ENCODE peak calls at places on chromosomes 12 and 14, in seven cellular contexts. Y is fibroblast of lung, E is neuronal stem cell, O is neural progenitor cell, N is SK-N-SH, K is OCI-LY7, T is IMR-90. L is an unnamed sample.

GRCh38 chr12:106585237-106585834 is 2.5 kb downstream of the RFX4 start:
- DNase-seq in Y (no peak), E (peak; percentile 62), O (peak; percentile 82), N (no peak), K (no peak), T (no peak), L (no peak)

GRCh38 chr14:45743884-45744283 is 490.9 kb upstream of the MIS18BP1 start:
- DNase-seq in Y (no peak), E (no peak), O (no peak), N (no peak), K (no peak), T (no peak), L (no peak)

GRCh38 chr14:95150910-95151309 is 6.4 kb downstream of the DICER1 start:
- DNase-seq in Y (no peak), E (no peak), O (no peak), N (no peak), K (no peak), T (no peak), L (no peak)

GRCh38 chr12:95548539-95549391 is 2.5 kb downstream of the USP44 start:
- DNase-seq in Y (peak; percentile 18), E (peak; percentile 76), O (peak; percentile 91), N (peak; percentile 98), K (peak; percentile 58), T (peak; percentile 64), L (no peak)

GRCh38 chr12:78802593-78802992 is 62.0 kb upstream of the SYT1 start:
- DNase-seq in Y (peak; percentile 98), E (no peak), O (no peak), N (peak; percentile 19), K (no peak), T (peak; percentile 70), L (peak; percentile 41)

GRCh38 chr12:123075591-123076171 is 75.2 kb downstream of the PITPNM2 start:
- DNase-seq in Y (peak; percentile 58), E (peak; percentile 32), O (peak; percentile 86), N (no peak), K (peak; percentile 63), T (no peak), L (peak; percentile 81)

GRCh38 chr12:48938805-48939204 is 13.5 kb upstream of the FKBP11 start:
- DNase-seq in Y (no peak), E (no peak), O (no peak), N (no peak), K (peak; percentile 26), T (no peak), L (no peak)

GRCh38 chr14:22472466-22472865 is 116.6 kb downstream of the DAD1 start:
- DNase-seq in Y (no peak), E (no peak), O (no peak), N (no peak), K (no peak), T (no peak), L (no peak)

GRCh38 chr12:103848132-103848531 is 7.1 kb upstream of the NT5DC3 start:
- DNase-seq in Y (no peak), E (no peak), O (no peak), N (no peak), K (no peak), T (no peak), L (no peak)

GRCh38 chr12:77065361-77066204 is at the start of gene E2F7:
- DNase-seq in Y (peak; percentile 91), E (peak; percentile 96), O (peak; percentile 98), N (peak; percentile 99), K (peak; percentile 92), T (peak; percentile 87), L (peak; percentile 80)

GRCh38 chr12:9634177-9634803 is 26.6 kb upstream of the KLRB1 start:
- DNase-seq in Y (peak; percentile 28), E (peak; percentile 17), O (peak; percentile 57), N (peak; percentile 35), K (peak; percentile 83), T (peak; percentile 47), L (peak; percentile 56)

GRCh38 chr12:87185367-87185766 is 843.8 kb downstream of the C12orf50 start:
- DNase-seq in Y (no peak), E (no peak), O (no peak), N (no peak), K (no peak), T (no peak), L (no peak)

GRCh38 chr14:100532916-100533630 is 54.1 kb downstream of the BEGAIN start:
- DNase-seq in Y (peak; percentile 90), E (no peak), O (no peak), N (peak; percentile 46), K (peak; percentile 6), T (peak; percentile 30), L (no peak)

GRCh38 chr12:110149104-110149660 is 25.0 kb downstream of the IFT81 start:
- DNase-seq in Y (no peak), E (no peak), O (no peak), N (no peak), K (no peak), T (no peak), L (no peak)

GRCh38 chr12:34346372-34347034 is 324.2 kb downstream of the ALG10 start:
- DNase-seq in Y (no peak), E (no peak), O (no peak), N (no peak), K (no peak), T (no peak), L (no peak)
- H3K9me3 ChIP-seq in Y (no peaks in the 10 kb centered on the region), E (peaks cover 54% of the 10 kb centered on the region), O (no peaks in the 10 kb centered on the region), N (no peaks in the 10 kb centered on the region), K (no peaks in the 10 kb centered on the region), T (peaks cover 24% of the 10 kb centered on the region), L (no peaks in the 10 kb centered on the region)

DNA sequence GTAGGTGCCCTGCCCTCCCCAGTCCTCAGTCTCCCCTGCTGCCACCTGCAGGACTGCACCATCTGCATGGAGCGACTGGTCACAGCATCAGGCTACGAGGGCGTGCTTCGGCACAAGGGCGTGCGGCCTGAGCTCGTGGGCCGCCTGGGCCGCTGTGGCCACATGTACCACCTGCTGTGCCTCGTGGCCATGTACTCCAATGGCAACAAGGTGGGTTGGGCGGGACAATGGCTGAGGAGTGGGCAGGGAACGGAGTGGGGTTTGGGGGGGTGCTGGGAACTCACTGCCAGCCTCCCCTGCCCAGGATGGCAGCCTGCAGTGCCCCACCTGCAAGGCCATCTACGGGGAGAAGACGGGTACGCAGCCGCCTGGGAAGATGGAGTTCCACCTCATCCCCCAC is 38.2 kb downstream of the DTX1 start:
- DNase-seq in Y (no peak), E (no peak), O (no peak), N (no peak), K (no peak), T (no peak), L (no peak)
- H2AFZ ChIP-seq in Y (no peak overlapping the region), E (no peak overlapping the region), O (no peak overlapping the region), N (no peak overlapping the region), K (no peak overlapping the region), T (peak overlapping the region; percentile 25), L (no peak overlapping the region)

GRCh38 chr12:54989829-54990228 is 5.3 kb upstream of the TESPA1 start:
- DNase-seq in Y (no peak), E (no peak), O (no peak), N (no peak), K (no peak), T (no peak), L (no peak)

GRCh38 chr12:54993181-54993835 is 8.7 kb upstream of the TESPA1 start:
- DNase-seq in Y (peak; percentile 57), E (peak; percentile 81), O (peak; percentile 80), N (peak; percentile 60), K (peak; percentile 83), T (peak; percentile 60), L (peak; percentile 62)

GRCh38 chr12:54991992-54992377 is 7.4 kb upstream of the TESPA1 start:
- DNase-seq in Y (no peak), E (no peak), O (no peak), N (no peak), K (peak; percentile 59), T (no peak), L (no peak)

GRCh38 chr12:54988402-54989054 is 4.0 kb upstream of the TESPA1 start:
- DNase-seq in Y (peak; percentile 19), E (no peak), O (no peak), N (no peak), K (peak; percentile 44), T (peak; percentile 15), L (no peak)

GRCh38 chr12:54991161-54991991 is 6.8 kb upstream of the TESPA1 start:
- DNase-seq in Y (no peak), E (no peak), O (no peak), N (no peak), K (peak; percentile 78), T (no peak), L (no peak)
- H3K4me2 ChIP-seq in Y (no peak overlapping the region), E (no peak overlapping the region), O (no peak overlapping the region), N (peak overlapping the region; percentile 25), K (peak overlapping the region; percentile 93), T (no peak overlapping the region), L (no peak overlapping the region)

GRCh38 chr12:92911339-92911738 is 17.8 kb downstream of the EEA1 start:
- DNase-seq in Y (no peak), E (no peak), O (no peak), N (no peak), K (no peak), T (no peak), L (no peak)
- H3K9me3 ChIP-seq in Y (no peaks in the 10 kb centered on the region), E (peaks cover 4% of the 10 kb centered on the region), O (peaks cover 12% of the 10 kb centered on the region), N (peaks cover 5% of the 10 kb centered on the region), K (peaks cover 3% of the 10 kb centered on the region), T (peaks cover 3% of the 10 kb centered on the region), L (peaks cover 5% of the 10 kb centered on the region)

GRCh38 chr12:102021540-102022246 is 40.1 kb downstream of the WASHC3 start:
- DNase-seq in Y (no peak), E (no peak), O (no peak), N (no peak), K (no peak), T (no peak), L (no peak)
- H2AFZ ChIP-seq in Y (no peak overlapping the region), E (no peak overlapping the region), O (no peak overlapping the region), N (no peak overlapping the region), K (no peak overlapping the region), T (no peak overlapping the region), L (no peak overlapping the region)

GRCh38 chr14:87148655-87149054 is 844.3 kb downstream of the GALC start:
- DNase-seq in Y (peak; percentile 64), E (no peak), O (no peak), N (no peak), K (no peak), T (no peak), L (no peak)
- H3K4me2 ChIP-seq in Y (no peak overlapping the region), E (no peak overlapping the region), O (no peak overlapping the region), N (no peak overlapping the region), K (no peak overlapping the region), T (peak overlapping the region; percentile 19), L (no peak overlapping the region)

DNA sequence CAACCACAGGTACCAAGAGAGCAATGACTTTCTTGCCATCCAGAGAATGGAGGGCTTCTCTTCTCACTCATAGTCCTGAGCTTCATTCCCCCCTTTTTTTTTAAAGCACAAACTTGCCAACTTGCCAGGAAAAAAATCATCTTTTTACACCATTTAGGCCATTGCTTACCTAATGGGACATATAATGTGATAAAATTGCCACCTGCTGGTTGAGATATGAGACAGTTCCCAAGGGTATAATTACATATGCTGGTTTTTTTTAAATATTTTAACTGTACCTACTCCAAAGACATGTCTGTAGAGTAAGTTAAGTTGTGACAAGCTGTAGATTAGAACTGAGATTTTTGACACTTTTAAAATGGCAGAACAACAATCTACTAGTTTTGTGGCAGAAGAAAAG is 519.1 kb upstream of the SEL1L start:
- DNase-seq in Y (no peak), E (no peak), O (no peak), N (no peak), K (no peak), T (no peak), L (no peak)
- H3K9me3 ChIP-seq in Y (no peaks in the 10 kb centered on the region), E (no peaks in the 10 kb centered on the region), O (no peaks in the 10 kb centered on the region), N (peaks cover 6% of the 10 kb centered on the region), K (no peaks in the 10 kb centered on the region), T (peaks cover 6% of the 10 kb centered on the region), L (no peaks in the 10 kb centered on the region)